ENCODE peak calls at places on chromosomes 5 and 9, in seven cellular contexts. One of them, this sample, is unnamed.

GRCh38 chr9:20315672-20316071 is 306.6 kb downstream of the MLLT3 start:
- DNase-seq in AG09309: peak; percentile 33
- DNase-seq in fibroblast of pulmonary artery: peak; percentile 62
- DNase-seq in heart left ventricle: no peak
- DNase-seq in ovary: no peak
- DNase-seq in astrocyte of the spinal cord: peak; percentile 89
- DNase-seq in HL-60: no peak
- DNase-seq in this sample: no peak

GRCh38 chr5:40414922-40415321 is 264.8 kb upstream of the PTGER4 start:
- DNase-seq in HL-60: no peak
- DNase-seq in astrocyte of the spinal cord: no peak
- DNase-seq in AG09309: no peak
- DNase-seq in heart left ventricle: no peak
- DNase-seq in ovary: no peak
- DNase-seq in fibroblast of pulmonary artery: no peak
- DNase-seq in this sample: no peak

GRCh38 chr5:76660360-76660759 is 37.2 kb upstream of the F2RL2 start:
- DNase-seq in AG09309: peak; percentile 21
- DNase-seq in heart left ventricle: no peak
- DNase-seq in ovary: no peak
- DNase-seq in HL-60: no peak
- DNase-seq in astrocyte of the spinal cord: no peak
- DNase-seq in fibroblast of pulmonary artery: peak; percentile 33
- DNase-seq in this sample: no peak

GRCh38 chr5:110726249-110727024 is at the start of gene TMEM232:
- DNase-seq in AG09309: no peak
- DNase-seq in fibroblast of pulmonary artery: peak; percentile 83
- DNase-seq in ovary: peak; percentile 59
- DNase-seq in astrocyte of the spinal cord: peak; percentile 80
- DNase-seq in heart left ventricle: peak; percentile 77
- DNase-seq in HL-60: peak; percentile 47
- DNase-seq in this sample: peak; percentile 78

GRCh38 chr5:176837707-176838115 is 27.4 kb downstream of the UNC5A start:
- DNase-seq in ovary: peak; percentile 93
- DNase-seq in AG09309: peak; percentile 38
- DNase-seq in heart left ventricle: peak; percentile 94
- DNase-seq in fibroblast of pulmonary artery: peak; percentile 92
- DNase-seq in astrocyte of the spinal cord: peak; percentile 86
- DNase-seq in HL-60: peak; percentile 59
- DNase-seq in this sample: peak; percentile 81

GRCh38 chr5:98454904-98455303 is 318.6 kb upstream of the RGMB start:
- DNase-seq in ovary: no peak
- DNase-seq in fibroblast of pulmonary artery: peak; percentile 92
- DNase-seq in AG09309: peak; percentile 91
- DNase-seq in astrocyte of the spinal cord: peak; percentile 93
- DNase-seq in heart left ventricle: no peak
- DNase-seq in HL-60: no peak
- DNase-seq in this sample: no peak

GRCh38 chr5:108715408-108715807 is 32.3 kb upstream of the FER start:
- DNase-seq in heart left ventricle: no peak
- DNase-seq in AG09309: no peak
- DNase-seq in ovary: no peak
- DNase-seq in HL-60: no peak
- DNase-seq in fibroblast of pulmonary artery: no peak
- DNase-seq in astrocyte of the spinal cord: no peak
- DNase-seq in this sample: no peak

GRCh38 chr5:124936626-124936933 is 190.1 kb upstream of the ZNF608 start:
- DNase-seq in HL-60: no peak
- DNase-seq in astrocyte of the spinal cord: no peak
- DNase-seq in AG09309: no peak
- DNase-seq in fibroblast of pulmonary artery: no peak
- DNase-seq in ovary: no peak
- DNase-seq in heart left ventricle: no peak
- DNase-seq in this sample: peak; percentile 34

GRCh38 chr9:100217536-100217935 is 118.5 kb downstream of the INVS start:
- DNase-seq in HL-60: no peak
- DNase-seq in fibroblast of pulmonary artery: no peak
- DNase-seq in astrocyte of the spinal cord: no peak
- DNase-seq in heart left ventricle: no peak
- DNase-seq in AG09309: no peak
- DNase-seq in ovary: no peak
- DNase-seq in this sample: no peak

GRCh38 chr9:88932766-88933165 is 58.5 kb upstream of the S1PR3 start:
- DNase-seq in ovary: no peak
- DNase-seq in AG09309: no peak
- DNase-seq in HL-60: no peak
- DNase-seq in heart left ventricle: no peak
- DNase-seq in fibroblast of pulmonary artery: no peak
- DNase-seq in astrocyte of the spinal cord: no peak
- DNase-seq in this sample: no peak

GRCh38 chr9:127097683-127098082 is 24.8 kb downstream of the ANGPTL2 start:
- DNase-seq in astrocyte of the spinal cord: no peak
- DNase-seq in fibroblast of pulmonary artery: no peak
- DNase-seq in heart left ventricle: no peak
- DNase-seq in AG09309: no peak
- DNase-seq in ovary: no peak
- DNase-seq in HL-60: no peak
- DNase-seq in this sample: no peak

DNA sequence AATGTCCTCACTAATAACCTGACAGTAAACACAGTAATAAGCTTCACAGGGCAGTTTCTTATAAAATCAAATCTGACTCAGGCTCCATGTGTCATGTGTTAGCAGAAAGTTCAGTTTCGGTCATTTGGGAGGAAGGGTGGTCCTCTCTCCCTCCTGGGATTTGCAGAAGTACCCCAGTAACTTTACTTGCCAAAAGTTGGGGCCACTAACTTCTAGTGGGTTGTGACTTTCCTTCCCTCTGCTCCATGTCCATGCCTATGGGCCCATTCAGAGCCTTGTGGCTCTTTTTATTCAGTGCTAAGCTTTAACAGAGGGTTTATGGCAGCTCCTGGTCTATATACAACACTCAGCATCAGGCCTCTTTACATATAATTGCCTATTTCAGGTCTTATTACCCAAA is 107.5 kb downstream of the CCDC192 start:
- DNase-seq in AG09309: no peak
- DNase-seq in HL-60: no peak
- DNase-seq in astrocyte of the spinal cord: no peak
- DNase-seq in ovary: no peak
- DNase-seq in heart left ventricle: no peak
- DNase-seq in fibroblast of pulmonary artery: no peak
- DNase-seq in this sample: no peak
- TF ChIP-seq CTCF in AG09309: no peak
- TF ChIP-seq CTCF in HL-60: no peak
- TF ChIP-seq CTCF in astrocyte of the spinal cord: no peak
- TF ChIP-seq CTCF in ovary: no peak
- TF ChIP-seq CTCF in heart left ventricle: no peak
- TF ChIP-seq CTCF in fibroblast of pulmonary artery: no peak
- TF ChIP-seq CTCF in this sample: no peak

DNA sequence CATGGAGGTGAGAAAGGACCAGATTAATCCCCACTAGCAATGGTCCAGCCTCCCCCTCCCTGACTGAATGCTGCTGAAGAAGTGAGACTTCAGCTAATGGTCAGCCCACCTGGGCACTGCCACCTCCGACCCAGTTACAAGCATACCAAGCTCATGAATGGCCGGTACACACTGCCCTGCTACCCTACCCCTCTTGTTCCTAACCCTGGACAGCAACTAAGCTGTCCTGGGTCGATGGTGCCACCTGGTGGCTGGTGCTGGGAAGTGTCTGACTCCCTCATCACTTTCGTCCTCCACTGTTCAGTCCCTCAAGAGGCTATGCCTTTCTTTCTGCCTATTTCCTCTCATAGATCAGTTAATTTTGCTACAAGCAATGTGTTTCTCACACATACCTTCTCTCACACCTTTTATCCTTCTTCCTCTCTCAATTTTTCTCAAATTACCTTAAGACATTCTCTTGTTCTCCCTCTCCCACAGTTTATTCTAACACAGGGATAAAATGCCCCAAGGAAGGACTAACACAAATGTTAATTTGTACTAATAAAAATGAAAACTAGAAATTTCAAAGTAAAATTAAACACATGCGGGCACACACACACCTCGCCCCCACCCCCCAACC is 42.4 kb downstream of the PAX5 start:
- DNase-seq in fibroblast of pulmonary artery: peak; percentile 24
- DNase-seq in astrocyte of the spinal cord: peak; percentile 5
- DNase-seq in heart left ventricle: no peak
- DNase-seq in HL-60: peak; percentile 26
- DNase-seq in ovary: no peak
- DNase-seq in AG09309: no peak
- DNase-seq in this sample: no peak
- TF ChIP-seq CTCF in fibroblast of pulmonary artery: peak; percentile 51
- TF ChIP-seq CTCF in astrocyte of the spinal cord: peak; percentile 64
- TF ChIP-seq CTCF in heart left ventricle: no peak
- TF ChIP-seq CTCF in HL-60: peak; percentile 41
- TF ChIP-seq CTCF in ovary: no peak
- TF ChIP-seq CTCF in AG09309: peak; percentile 61
- TF ChIP-seq CTCF in this sample: peak; percentile 83

DNA sequence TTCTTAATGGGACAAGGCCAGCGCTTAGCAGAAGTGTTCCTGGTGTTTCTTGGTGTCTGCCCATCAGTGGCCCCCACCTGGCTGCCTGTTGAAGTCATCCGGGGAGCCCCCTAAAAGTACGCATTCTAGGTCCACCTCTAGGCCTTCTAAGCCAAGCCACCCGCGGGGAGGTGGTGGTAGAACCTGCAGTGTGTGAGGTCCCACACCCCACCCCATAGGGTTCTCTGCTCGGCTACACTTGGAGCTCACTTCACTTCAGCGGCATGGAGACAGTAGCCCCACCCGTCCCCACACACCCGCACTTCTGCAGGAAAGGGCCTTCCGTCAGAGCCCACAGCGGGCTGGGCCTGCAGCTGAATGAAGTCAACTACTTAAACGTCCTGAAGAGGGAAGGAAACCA is 29.6 kb upstream of the FCN2 start:
- DNase-seq in ovary: no peak
- DNase-seq in AG09309: no peak
- DNase-seq in heart left ventricle: no peak
- DNase-seq in astrocyte of the spinal cord: no peak
- DNase-seq in HL-60: no peak
- DNase-seq in fibroblast of pulmonary artery: no peak
- DNase-seq in this sample: no peak
- TF ChIP-seq CTCF in ovary: no peak
- TF ChIP-seq CTCF in AG09309: no peak
- TF ChIP-seq CTCF in heart left ventricle: no peak
- TF ChIP-seq CTCF in astrocyte of the spinal cord: no peak
- TF ChIP-seq CTCF in HL-60: no peak
- TF ChIP-seq CTCF in fibroblast of pulmonary artery: no peak
- TF ChIP-seq CTCF in this sample: no peak

DNA sequence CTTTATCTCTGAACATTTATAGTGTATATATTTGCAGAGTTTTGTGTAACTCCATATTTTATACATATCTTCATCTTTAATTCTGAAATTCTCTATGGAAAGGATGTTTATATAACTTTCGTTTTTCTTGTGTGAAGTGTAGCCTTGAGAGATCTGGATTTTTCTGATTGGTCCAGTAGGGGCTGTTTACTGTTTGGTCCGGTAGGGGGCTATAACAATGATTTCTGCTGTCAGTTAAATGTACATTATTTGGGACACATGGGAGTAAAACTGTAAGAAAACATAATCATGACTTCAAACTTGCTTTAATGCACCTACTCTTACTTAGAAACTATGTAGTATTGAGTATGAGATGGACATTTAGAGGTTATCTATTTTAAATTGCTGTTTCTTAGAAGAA is 527.1 kb upstream of the ARRDC3 start:
- DNase-seq in AG09309: no peak
- DNase-seq in heart left ventricle: no peak
- DNase-seq in astrocyte of the spinal cord: no peak
- DNase-seq in HL-60: no peak
- DNase-seq in ovary: no peak
- DNase-seq in fibroblast of pulmonary artery: no peak
- DNase-seq in this sample: no peak
- TF ChIP-seq CTCF in AG09309: no peak
- TF ChIP-seq CTCF in heart left ventricle: no peak
- TF ChIP-seq CTCF in astrocyte of the spinal cord: no peak
- TF ChIP-seq CTCF in HL-60: no peak
- TF ChIP-seq CTCF in ovary: no peak
- TF ChIP-seq CTCF in fibroblast of pulmonary artery: no peak
- TF ChIP-seq CTCF in this sample: no peak